ENCODE peak calls at places on chromosomes 7 and 10, in ten cellular contexts. L is NCI-H774; W is frontal cortex; T is nephron progenitor cell; C is fibroblast of the aortic adventitia; R is astrocyte of the cerebellum; S is activated naive CD4-positive, alpha-beta T cell; Y is GM18507; H is ELR; O is iris pigment epithelial cell. Z is an unnamed sample.

GRCh38 chr10:63671317-63671937 is 150.2 kb downstream of the REEP3 start:
- DNase-seq in L (peak), T (no peak), H (no peak), S (no peak), O (peak), Y (no peak), R (peak), W (no peak), C (peak), Z (no peak)

GRCh38 chr10:74047304-74047703 is 49.4 kb downstream of the VCL start:
- DNase-seq in S (no peak), O (peak), T (no peak), R (no peak), C (peak), Y (no peak), L (no peak), H (peak), W (no peak), Z (no peak)

GRCh38 chr10:120005408-120006280 is 113.1 kb downstream of the SEC23IP start:
- DNase-seq in L (no peak), R (no peak), S (no peak), C (peak), O (no peak), Y (no peak), H (no peak), W (no peak), T (no peak), Z (no peak)

GRCh38 chr10:130282492-130283233 is 146.5 kb downstream of the GLRX3 start:
- DNase-seq in L (no peak), W (no peak), R (no peak), T (no peak), H (peak), Y (no peak), S (no peak), O (no peak), C (no peak), Z (no peak)

GRCh38 chr7:100826546-100827329 is 585 bp downstream of the EPHB4 start:
- DNase-seq in O (peak), W (no peak), S (no peak), H (peak), R (no peak), C (no peak), L (no peak), Y (no peak), T (peak), Z (no peak)

GRCh38 chr7:133011746-133012145 is 70.1 kb downstream of the CHCHD3 start:
- DNase-seq in W (no peak), Y (no peak), C (no peak), H (no peak), R (no peak), O (no peak), T (no peak), L (no peak), S (no peak), Z (no peak)

GRCh38 chr10:20058135-20058534 is 241.9 kb downstream of the PLXDC2 start:
- DNase-seq in W (no peak), H (no peak), L (peak), Y (no peak), S (no peak), C (no peak), T (no peak), O (no peak), R (no peak), Z (no peak)

GRCh38 chr7:24715171-24715570 is 42.1 kb downstream of the GSDME start:
- DNase-seq in Y (no peak), H (no peak), R (no peak), C (no peak), O (no peak), S (no peak), L (no peak), T (no peak), W (no peak), Z (no peak)

GRCh38 chr10:132292972-132293415 is 14.8 kb downstream of the STK32C start:
- DNase-seq in S (no peak), L (no peak), H (no peak), Y (no peak), T (no peak), O (no peak), W (peak), R (no peak), C (no peak), Z (no peak)

GRCh38 chr10:938954-939678 is 7.6 kb upstream of the LARP4B start:
- DNase-seq in S (no peak), W (no peak), R (no peak), C (peak), H (peak), Y (no peak), O (no peak), T (no peak), L (no peak), Z (no peak)

Z was measured in type B pancreatic cell.